ENCODE peak calls at places on chromosome 19, in eight cellular contexts. Q is activated T-cell treated with anti-CD3 and anti-CD28 coated beads, Interleukin-2, amount 50 U/mL, for 24 hours; H is stimulated activated CD8-positive, alpha-beta memory T cell treated with anti-CD3 and anti-CD28 coated beads, Interleukin-4, amount 100 ng/mL, for 24 hours; I is stimulated activated CD4-positive, alpha-beta T cell treated with anti-CD3 and anti-CD28 coated beads, Interleukin-12 subunit alpha, Interleukin-12 subunit beta, amount 100 ng/mL, for 4 hours; O is GM23338; G is left cardiac atrium; M is posterior vena cava; E is AG09319. D is an unnamed sample.

GRCh38 chr19:18304496-18305312 is 18.2 kb downstream of the LSM4 start:
- DNase-seq in G (peak), I (peak), Q (peak), M (peak), O (peak), H (peak), E (no peak), D (no peak)

GRCh38 chr19:51029718-51030117 is 3.3 kb upstream of the KLK11 start:
- DNase-seq in G (no peak), Q (no peak), E (no peak), M (no peak), I (no peak), H (no peak), O (peak), D (no peak)

GRCh38 chr19:6501740-6502648 is at the start of gene TUBB4A:
- DNase-seq in O (peak), M (no peak), Q (peak), H (no peak), I (peak), E (no peak), G (no peak), D (no peak)

GRCh38 chr19:21260164-21260847 is 68.9 kb downstream of the ZNF708 start:
- DNase-seq in I (no peak), Q (no peak), H (no peak), M (no peak), O (no peak), G (no peak), E (no peak), D (no peak)

GRCh38 chr19:51472607-51473006 is 5.7 kb upstream of the CEACAM18 start:
- DNase-seq in E (no peak), Q (no peak), G (no peak), H (no peak), M (no peak), O (no peak), I (no peak), D (no peak)

GRCh38 chr19:6241056-6241455 is 38.7 kb downstream of the MLLT1 start:
- DNase-seq in I (no peak), M (no peak), H (no peak), E (no peak), Q (no peak), O (no peak), G (no peak), D (no peak)

GRCh38 chr19:29858000-29858596 is 46.3 kb downstream of the CCNE1 start:
- DNase-seq in H (peak), Q (peak), M (peak), I (peak), O (peak), G (no peak), E (no peak), D (no peak)

GRCh38 chr19:56132316-56132822 is 8.7 kb upstream of the ZNF444 start:
- DNase-seq in H (no peak), I (no peak), E (peak), M (no peak), Q (no peak), O (no peak), G (no peak), D (no peak)

GRCh38 chr19:31448221-31448657 is 99.0 kb upstream of the TSHZ3 start:
- DNase-seq in O (no peak), G (peak), I (no peak), H (no peak), E (peak), M (no peak), Q (no peak), D (peak)

D was measured in BJ.